ENCODE peak calls at places on chromosomes 12 and 14, in eight cellular contexts. One of them, this sample, is unnamed.

GRCh38 chr12:58529114-58529665 is 391.1 kb downstream of the LRIG3 start:
- DNase-seq in Calu3: no peak
- DNase-seq in GM12892: no peak
- DNase-seq in nucleus accumbens: no peak
- DNase-seq in A549: no peak
- DNase-seq in stromal cell of bone marrow: peak; percentile 43
- DNase-seq in CD4-positive, alpha-beta T cell: no peak
- DNase-seq in CD4-positive, CD25-positive, alpha-beta regulatory T cell: no peak
- DNase-seq in this sample: no peak

GRCh38 chr14:104395941-104396681 is 183.5 kb upstream of the C14orf180 start:
- DNase-seq in A549: no peak
- DNase-seq in Calu3: no peak
- DNase-seq in GM12892: no peak
- DNase-seq in CD4-positive, alpha-beta T cell: no peak
- DNase-seq in stromal cell of bone marrow: no peak
- DNase-seq in CD4-positive, CD25-positive, alpha-beta regulatory T cell: no peak
- DNase-seq in nucleus accumbens: no peak
- DNase-seq in this sample: no peak

GRCh38 chr12:26198742-26199141 is 3.4 kb downstream of the SSPN start:
- DNase-seq in Calu3: no peak
- DNase-seq in CD4-positive, alpha-beta T cell: no peak
- DNase-seq in stromal cell of bone marrow: peak; percentile 69
- DNase-seq in nucleus accumbens: no peak
- DNase-seq in A549: no peak
- DNase-seq in CD4-positive, CD25-positive, alpha-beta regulatory T cell: no peak
- DNase-seq in GM12892: no peak
- DNase-seq in this sample: no peak

GRCh38 chr12:52745554-52745953 is 31.6 kb downstream of the KRT76 start:
- DNase-seq in stromal cell of bone marrow: no peak
- DNase-seq in nucleus accumbens: no peak
- DNase-seq in CD4-positive, alpha-beta T cell: no peak
- DNase-seq in CD4-positive, CD25-positive, alpha-beta regulatory T cell: no peak
- DNase-seq in GM12892: no peak
- DNase-seq in Calu3: no peak
- DNase-seq in A549: no peak
- DNase-seq in this sample: no peak

GRCh38 chr14:57960946-57961792 is 95.3 kb upstream of the SLC35F4 start:
- DNase-seq in stromal cell of bone marrow: no peak
- DNase-seq in CD4-positive, CD25-positive, alpha-beta regulatory T cell: no peak
- DNase-seq in nucleus accumbens: no peak
- DNase-seq in GM12892: no peak
- DNase-seq in Calu3: no peak
- DNase-seq in A549: no peak
- DNase-seq in CD4-positive, alpha-beta T cell: no peak
- DNase-seq in this sample: no peak

GRCh38 chr12:132872975-132873421 is 14.4 kb downstream of the CHFR start:
- DNase-seq in GM12892: no peak
- DNase-seq in stromal cell of bone marrow: no peak
- DNase-seq in Calu3: no peak
- DNase-seq in A549: no peak
- DNase-seq in nucleus accumbens: no peak
- DNase-seq in CD4-positive, CD25-positive, alpha-beta regulatory T cell: no peak
- DNase-seq in CD4-positive, alpha-beta T cell: no peak
- DNase-seq in this sample: no peak

GRCh38 chr14:22265319-22266140 is 323.5 kb downstream of the DAD1 start:
- DNase-seq in Calu3: peak; percentile 35
- DNase-seq in A549: no peak
- DNase-seq in CD4-positive, alpha-beta T cell: no peak
- DNase-seq in stromal cell of bone marrow: no peak
- DNase-seq in nucleus accumbens: no peak
- DNase-seq in CD4-positive, CD25-positive, alpha-beta regulatory T cell: no peak
- DNase-seq in GM12892: no peak
- DNase-seq in this sample: no peak

GRCh38 chr14:71221119-71221518 is 313.9 kb downstream of the PCNX1 start:
- DNase-seq in Calu3: no peak
- DNase-seq in CD4-positive, alpha-beta T cell: no peak
- DNase-seq in GM12892: no peak
- DNase-seq in CD4-positive, CD25-positive, alpha-beta regulatory T cell: no peak
- DNase-seq in A549: no peak
- DNase-seq in stromal cell of bone marrow: no peak
- DNase-seq in nucleus accumbens: no peak
- DNase-seq in this sample: no peak

GRCh38 chr12:100823988-100824387 is 29.4 kb downstream of the ANO4 start:
- DNase-seq in nucleus accumbens: no peak
- DNase-seq in stromal cell of bone marrow: peak; percentile 1
- DNase-seq in CD4-positive, alpha-beta T cell: no peak
- DNase-seq in A549: no peak
- DNase-seq in GM12892: no peak
- DNase-seq in CD4-positive, CD25-positive, alpha-beta regulatory T cell: no peak
- DNase-seq in Calu3: no peak
- DNase-seq in this sample: no peak

GRCh38 chr12:27246774-27247173 is 2.7 kb downstream of the STK38L start:
- DNase-seq in nucleus accumbens: no peak
- DNase-seq in CD4-positive, CD25-positive, alpha-beta regulatory T cell: no peak
- DNase-seq in stromal cell of bone marrow: no peak
- DNase-seq in Calu3: no peak
- DNase-seq in CD4-positive, alpha-beta T cell: no peak
- DNase-seq in GM12892: no peak
- DNase-seq in A549: no peak
- DNase-seq in this sample: no peak

GRCh38 chr12:93902736-93903562 is 225.8 kb downstream of the CRADD start:
- DNase-seq in stromal cell of bone marrow: no peak
- DNase-seq in CD4-positive, alpha-beta T cell: no peak
- DNase-seq in Calu3: peak; percentile 6
- DNase-seq in CD4-positive, CD25-positive, alpha-beta regulatory T cell: no peak
- DNase-seq in nucleus accumbens: no peak
- DNase-seq in GM12892: no peak
- DNase-seq in A549: no peak
- DNase-seq in this sample: no peak

GRCh38 chr14:61043506-61043905 is 62.5 kb downstream of the SLC38A6 start:
- DNase-seq in CD4-positive, alpha-beta T cell: no peak
- DNase-seq in Calu3: no peak
- DNase-seq in stromal cell of bone marrow: no peak
- DNase-seq in A549: no peak
- DNase-seq in nucleus accumbens: no peak
- DNase-seq in CD4-positive, CD25-positive, alpha-beta regulatory T cell: no peak
- DNase-seq in GM12892: no peak
- DNase-seq in this sample: no peak

GRCh38 chr12:2198088-2198501 is 145.3 kb downstream of the CACNA1C start:
- DNase-seq in stromal cell of bone marrow: no peak
- DNase-seq in nucleus accumbens: peak; percentile 57
- DNase-seq in Calu3: peak; percentile 34
- DNase-seq in GM12892: no peak
- DNase-seq in CD4-positive, CD25-positive, alpha-beta regulatory T cell: no peak
- DNase-seq in CD4-positive, alpha-beta T cell: no peak
- DNase-seq in A549: no peak
- DNase-seq in this sample: no peak

GRCh38 chr12:54616933-54617535 is 17.7 kb downstream of the LACRT start:
- DNase-seq in GM12892: no peak
- DNase-seq in stromal cell of bone marrow: no peak
- DNase-seq in nucleus accumbens: no peak
- DNase-seq in CD4-positive, CD25-positive, alpha-beta regulatory T cell: no peak
- DNase-seq in Calu3: no peak
- DNase-seq in CD4-positive, alpha-beta T cell: no peak
- DNase-seq in A549: no peak
- DNase-seq in this sample: no peak

GRCh38 chr12:133202493-133203343 is 21.4 kb downstream of the ZNF268 start:
- DNase-seq in GM12892: no peak
- DNase-seq in nucleus accumbens: no peak
- DNase-seq in CD4-positive, CD25-positive, alpha-beta regulatory T cell: no peak
- DNase-seq in Calu3: no peak
- DNase-seq in CD4-positive, alpha-beta T cell: no peak
- DNase-seq in stromal cell of bone marrow: no peak
- DNase-seq in A549: no peak
- DNase-seq in this sample: no peak

GRCh38 chr12:176321-177181 is 37.4 kb downstream of the SLC6A12 start:
- DNase-seq in CD4-positive, CD25-positive, alpha-beta regulatory T cell: no peak
- DNase-seq in A549: no peak
- DNase-seq in Calu3: peak; percentile 19
- DNase-seq in stromal cell of bone marrow: no peak
- DNase-seq in CD4-positive, alpha-beta T cell: no peak
- DNase-seq in nucleus accumbens: no peak
- DNase-seq in GM12892: no peak
- DNase-seq in this sample: no peak

GRCh38 chr14:93538411-93538810 is 107.7 kb downstream of the UNC79 start:
- DNase-seq in GM12892: no peak
- DNase-seq in stromal cell of bone marrow: no peak
- DNase-seq in CD4-positive, CD25-positive, alpha-beta regulatory T cell: no peak
- DNase-seq in Calu3: peak; percentile 8
- DNase-seq in nucleus accumbens: no peak
- DNase-seq in A549: no peak
- DNase-seq in CD4-positive, alpha-beta T cell: no peak
- DNase-seq in this sample: no peak

This sample was measured in anterior cingulate cortex.